ENCODE peak calls at places on chromosomes 7 and 10, in four cellular contexts. One of them, this sample, is unnamed.

GRCh38 chr7:68439897-68440296 is 1158.4 kb upstream of the AUTS2 start:
- DNase-seq in GM12865: no peak
- DNase-seq in SK-N-SH: no peak
- DNase-seq in non-pigmented ciliary epithelial cell: no peak
- DNase-seq in this sample: no peak

GRCh38 chr10:101833466-101833865 is 10.1 kb downstream of the KCNIP2 start:
- DNase-seq in SK-N-SH: no peak
- DNase-seq in GM12865: no peak
- DNase-seq in non-pigmented ciliary epithelial cell: no peak
- DNase-seq in this sample: no peak

GRCh38 chr7:135974667-135975066 is 2.5 kb downstream of the MTPN start:
- DNase-seq in SK-N-SH: no peak
- DNase-seq in non-pigmented ciliary epithelial cell: no peak
- DNase-seq in GM12865: peak; percentile 55
- DNase-seq in this sample: no peak

GRCh38 chr7:4406288-4407058 is 275.6 kb upstream of the FOXK1 start:
- DNase-seq in SK-N-SH: no peak
- DNase-seq in GM12865: no peak
- DNase-seq in non-pigmented ciliary epithelial cell: no peak
- DNase-seq in this sample: peak; percentile 24

GRCh38 chr10:102633282-102633681 is 11.0 kb upstream of the TRIM8 start:
- DNase-seq in GM12865: no peak
- DNase-seq in non-pigmented ciliary epithelial cell: no peak
- DNase-seq in SK-N-SH: no peak
- DNase-seq in this sample: peak; percentile 98

GRCh38 chr7:79504607-79505389 is 51.3 kb upstream of the MAGI2 start:
- DNase-seq in GM12865: no peak
- DNase-seq in SK-N-SH: no peak
- DNase-seq in non-pigmented ciliary epithelial cell: no peak
- DNase-seq in this sample: no peak

GRCh38 chr10:57628592-57629284 is 639.0 kb downstream of the IPMK start:
- DNase-seq in non-pigmented ciliary epithelial cell: no peak
- DNase-seq in SK-N-SH: no peak
- DNase-seq in GM12865: no peak
- DNase-seq in this sample: no peak

GRCh38 chr10:77637474-77637985 is at the start of gene KCNMA1:
- DNase-seq in SK-N-SH: peak; percentile 86
- DNase-seq in GM12865: peak; percentile 23
- DNase-seq in non-pigmented ciliary epithelial cell: no peak
- DNase-seq in this sample: no peak

GRCh38 chr10:123521556-123521955 is 144.6 kb upstream of the GPR26 start:
- DNase-seq in GM12865: no peak
- DNase-seq in non-pigmented ciliary epithelial cell: no peak
- DNase-seq in SK-N-SH: no peak
- DNase-seq in this sample: no peak

GRCh38 chr10:6455592-6455991 is 124.5 kb downstream of the PRKCQ start:
- DNase-seq in SK-N-SH: no peak
- DNase-seq in GM12865: no peak
- DNase-seq in non-pigmented ciliary epithelial cell: no peak
- DNase-seq in this sample: no peak

GRCh38 chr10:63525021-63525420 is 3.8 kb downstream of the REEP3 start:
- DNase-seq in GM12865: no peak
- DNase-seq in non-pigmented ciliary epithelial cell: no peak
- DNase-seq in SK-N-SH: no peak
- DNase-seq in this sample: no peak

This sample was measured in NB4.